ENCODE peak calls at places on chromosomes 1 and 21, in ten cellular contexts. C, M, U, B, I, J, W, O, Z and S are unnamed samples.
A peak's percentile ranks its signal among the peaks of the same experiment; 100 is the strongest.

GRCh38 chr1:211133393-211133840 is 531 bp downstream of the KCNH1 start:
- DNase-seq in C (peak; percentile 1), M (no peak), U (no peak), B (peak; percentile 19), I (no peak), J (peak; percentile 35), W (no peak), O (no peak), Z (no peak), S (no peak)

GRCh38 chr1:194104247-194104844 is 917.9 kb upstream of the B3GALT2 start:
- DNase-seq in C (no peak), M (no peak), U (no peak), B (no peak), I (no peak), J (no peak), W (no peak), O (no peak), Z (no peak), S (no peak)

GRCh38 chr1:215421772-215422171 is 145.3 kb upstream of the KCTD3 start:
- DNase-seq in C (no peak), M (no peak), U (no peak), B (no peak), I (no peak), J (no peak), W (no peak), O (no peak), Z (no peak), S (no peak)

GRCh38 chr21:26280715-26281310 is 110.2 kb upstream of the APP start:
- DNase-seq in C (no peak), M (no peak), U (no peak), B (no peak), I (no peak), J (no peak), W (no peak), O (no peak), Z (no peak), S (no peak)

GRCh38 chr1:206579747-206580437 is 32.4 kb downstream of the EIF2D start:
- DNase-seq in C (peak; percentile 88), M (peak; percentile 86), U (peak; percentile 29), B (peak; percentile 40), I (peak; percentile 72), J (no peak), W (no peak), O (no peak), Z (no peak), S (no peak)

GRCh38 chr1:43979528-43980254 is 681 bp downstream of the B4GALT2 start:
- DNase-seq in C (peak; percentile 52), M (peak; percentile 80), U (no peak), B (peak; percentile 46), I (peak; percentile 39), J (no peak), W (peak; percentile 71), O (no peak), Z (peak; percentile 87), S (no peak)

GRCh38 chr1:94648225-94649007 is 106.9 kb upstream of the F3 start:
- DNase-seq in C (peak; percentile 69), M (no peak), U (peak; percentile 79), B (peak; percentile 22), I (peak; percentile 68), J (no peak), W (no peak), O (no peak), Z (peak; percentile 21), S (no peak)

GRCh38 chr1:27556781-27557595 is 47.0 kb downstream of the AHDC1 start:
- DNase-seq in C (peak; percentile 99), M (peak; percentile 96), U (peak; percentile 95), B (peak; percentile 98), I (peak; percentile 89), J (peak; percentile 91), W (peak; percentile 79), O (peak; percentile 87), Z (peak; percentile 94), S (peak; percentile 97)

GRCh38 chr21:35319684-35320083 is 270.6 kb upstream of the RUNX1 start:
- DNase-seq in C (peak; percentile 18), M (no peak), U (no peak), B (no peak), I (no peak), J (no peak), W (no peak), O (no peak), Z (no peak), S (no peak)

GRCh38 chr1:13543927-13544556 is 30.2 kb upstream of the LRRC38 start:
- DNase-seq in C (peak; percentile 83), M (peak; percentile 77), U (no peak), B (peak; percentile 19), I (peak; percentile 27), J (peak; percentile 26), W (no peak), O (peak; percentile 55), Z (no peak), S (no peak)

GRCh38 chr1:197468581-197469175 is 200.6 kb downstream of the CRB1 start:
- DNase-seq in C (no peak), M (no peak), U (no peak), B (peak; percentile 65), I (no peak), J (no peak), W (no peak), O (no peak), Z (no peak), S (no peak)

GRCh38 chr21:35400233-35400939 is 351.3 kb upstream of the RUNX1 start:
- DNase-seq in C (peak; percentile 29), M (no peak), U (no peak), B (no peak), I (no peak), J (peak; percentile 5), W (peak; percentile 60), O (no peak), Z (peak; percentile 20), S (peak; percentile 24)

GRCh38 chr21:36543924-36544323 is 64.0 kb upstream of the CLDN14 start:
- DNase-seq in C (no peak), M (no peak), U (no peak), B (no peak), I (no peak), J (no peak), W (no peak), O (no peak), Z (no peak), S (no peak)

GRCh38 chr1:86356247-86356646 is 39.9 kb downstream of the ODF2L start:
- DNase-seq in C (no peak), M (no peak), U (no peak), B (no peak), I (no peak), J (no peak), W (no peak), O (no peak), Z (no peak), S (no peak)

GRCh38 chr1:65924471-65924870 is 131.8 kb downstream of the PDE4B start:
- DNase-seq in C (no peak), M (no peak), U (no peak), B (no peak), I (no peak), J (no peak), W (no peak), O (no peak), Z (no peak), S (no peak)

GRCh38 chr1:173408886-173409285 is 68.2 kb upstream of the PRDX6 start:
- DNase-seq in C (no peak), M (no peak), U (no peak), B (no peak), I (no peak), J (no peak), W (no peak), O (no peak), Z (no peak), S (no peak)

GRCh38 chr1:20868263-20868662 is 81.2 kb upstream of the HP1BP3 start:
- DNase-seq in C (no peak), M (no peak), U (no peak), B (no peak), I (no peak), J (no peak), W (no peak), O (no peak), Z (no peak), S (no peak)

DNA sequence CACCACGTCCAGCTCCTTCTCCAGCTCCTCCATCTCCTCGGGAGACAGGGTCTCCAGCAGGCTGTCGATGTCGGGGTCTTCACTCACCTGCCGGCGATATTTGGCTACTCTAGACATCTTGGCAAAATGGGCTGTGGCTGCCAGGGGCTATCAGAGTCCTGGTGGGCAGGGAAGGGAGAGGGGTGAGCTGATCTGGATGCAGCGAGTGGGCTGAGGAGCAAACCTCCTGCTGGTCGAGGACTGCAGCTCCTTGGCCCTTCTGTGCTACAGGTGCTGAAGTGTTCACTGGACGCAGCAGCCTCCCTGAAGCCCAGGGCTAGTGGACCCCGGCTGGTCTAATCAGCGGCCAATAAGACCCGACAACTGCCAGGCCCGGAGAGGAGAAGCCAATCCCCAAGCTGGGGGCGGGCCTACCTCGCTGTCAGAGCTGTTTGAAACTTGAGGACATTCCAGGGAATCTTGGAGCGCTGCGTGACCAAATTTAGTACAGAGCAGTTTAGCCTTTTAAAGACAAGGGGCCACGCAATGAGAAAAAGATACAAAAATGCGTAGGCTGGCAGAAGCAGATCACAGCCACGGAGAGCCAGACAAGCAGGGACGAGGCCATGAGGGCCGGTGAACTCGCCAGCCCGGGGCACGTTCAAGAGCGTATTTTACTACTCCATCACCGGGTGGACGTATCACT is at the start of gene LMOD1:
- DNase-seq in C (peak; percentile 93), M (peak; percentile 84), U (peak; percentile 83), B (peak; percentile 99), I (peak; percentile 78), J (no peak), W (peak; percentile 48), O (peak; percentile 83), Z (peak; percentile 63), S (no peak)
- TF ChIP-seq POLR2A in C (peak; percentile 93), M (no peak), U (peak; percentile 19), B (peak; percentile 99), I (no peak), J (no peak), W (no peak), O (peak; percentile 67), Z (peak; percentile 37), S (no peak)

GRCh38 chr1:26358411-26359384 is 4.8 kb upstream of the CRYBG2 start:
- DNase-seq in C (no peak), M (no peak), U (no peak), B (no peak), I (peak; percentile 70), J (no peak), W (no peak), O (no peak), Z (peak; percentile 52), S (no peak)
- TF ChIP-seq POLR2A in C (no peak), M (no peak), U (no peak), B (no peak), I (no peak), J (no peak), W (no peak), O (no peak), Z (no peak), S (no peak)

GRCh38 chr1:47717341-47717740 is 279.5 kb downstream of the FOXD2 start:
- DNase-seq in C (no peak), M (no peak), U (no peak), B (no peak), I (no peak), J (no peak), W (no peak), O (no peak), Z (no peak), S (no peak)
- TF ChIP-seq POLR2A in C (no peak), M (no peak), U (no peak), B (no peak), I (no peak), J (no peak), W (no peak), O (no peak), Z (no peak), S (no peak)

DNA sequence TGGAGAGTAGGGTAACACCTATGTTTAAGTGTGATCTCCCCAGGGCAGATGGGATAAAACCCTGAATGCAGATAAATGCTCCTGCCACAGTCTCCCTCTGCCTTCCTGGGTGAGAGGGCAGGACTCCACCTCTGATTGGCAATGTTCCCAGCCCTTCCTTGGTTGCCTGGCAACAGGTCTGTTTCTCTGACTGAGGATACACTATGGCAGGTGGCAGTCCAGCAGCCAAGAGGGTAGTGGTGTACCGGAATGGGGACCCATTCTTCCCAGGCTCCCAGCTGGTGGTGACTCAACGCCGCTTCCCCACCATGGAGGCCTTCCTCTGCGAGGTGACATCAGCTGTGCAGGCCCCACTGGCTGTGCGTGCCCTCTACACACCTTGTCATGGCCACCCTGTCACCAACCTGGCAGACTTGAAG is at the start of gene DCDC2B:
- DNase-seq in C (peak; percentile 80), M (peak; percentile 60), U (no peak), B (peak; percentile 88), I (peak; percentile 89), J (no peak), W (peak; percentile 78), O (peak; percentile 83), Z (no peak), S (no peak)
- TF ChIP-seq POLR2A in C (no peak), M (no peak), U (no peak), B (no peak), I (no peak), J (no peak), W (peak; percentile 37), O (no peak), Z (no peak), S (no peak)